ENCODE peak calls at places on chromosomes 5 and 9, in four cellular contexts. C is COLO829, D is lung, G is body of pancreas. L is an unnamed sample.

GRCh38 chr9:5389109-5389732 is 48.5 kb downstream of the PLGRKT start:
- DNase-seq in C (peak; percentile 3), D (no peak), G (no peak), L (peak; percentile 75)

GRCh38 chr5:19175776-19176570 is 812.0 kb downstream of the CDH18 start:
- DNase-seq in C (no peak), D (no peak), G (no peak), L (no peak)

GRCh38 chr5:139481580-139482049 is 943 bp downstream of the STING1 start:
- DNase-seq in C (no peak), D (no peak), G (no peak), L (peak; percentile 26)

GRCh38 chr9:86354882-86355399 is 731 bp upstream of the TUT7 start:
- DNase-seq in C (peak; percentile 42), D (no peak), G (no peak), L (no peak)

GRCh38 chr5:62627121-62627520 is 48.5 kb downstream of the LRRC70 start:
- DNase-seq in C (no peak), D (no peak), G (no peak), L (no peak)

GRCh38 chr5:73544429-73545402 is 20.7 kb downstream of the ANKRA2 start:
- DNase-seq in C (peak; percentile 53), D (peak; percentile 42), G (peak; percentile 84), L (no peak)

GRCh38 chr5:17838506-17838905 is 204.2 kb downstream of the TAF11L14 start:
- DNase-seq in C (no peak), D (no peak), G (no peak), L (no peak)

GRCh38 chr5:154072782-154073171 is 34.0 kb downstream of the MFAP3 start:
- DNase-seq in C (no peak), D (no peak), G (no peak), L (no peak)

GRCh38 chr5:143008809-143009521 is 238.8 kb downstream of the ARHGAP26 start:
- DNase-seq in C (peak; percentile 11), D (no peak), G (peak; percentile 11), L (peak; percentile 96)

GRCh38 chr5:81633916-81634315 is 117.0 kb downstream of the SSBP2 start:
- DNase-seq in C (no peak), D (no peak), G (no peak), L (no peak)

GRCh38 chr9:35618325-35618727 is at the start of gene CD72:
- DNase-seq in C (no peak), D (no peak), G (no peak), L (no peak)

GRCh38 chr5:112822456-112822855 is 38.6 kb upstream of the SRP19 start:
- DNase-seq in C (no peak), D (no peak), G (no peak), L (no peak)

GRCh38 chr5:137858954-137859353 is 8.7 kb upstream of the MYOT start:
- DNase-seq in C (no peak), D (no peak), G (no peak), L (no peak)

GRCh38 chr9:130651752-130652151 is 12.6 kb upstream of the PRDM12 start:
- DNase-seq in C (no peak), D (no peak), G (no peak), L (no peak)

GRCh38 chr9:20353529-20353928 is 268.8 kb downstream of the MLLT3 start:
- DNase-seq in C (no peak), D (no peak), G (peak; percentile 77), L (no peak)

GRCh38 chr5:132830436-132831094 is at the start of gene SHROOM1:
- DNase-seq in C (no peak), D (peak; percentile 73), G (peak; percentile 84), L (peak; percentile 35)

GRCh38 chr9:75995066-75995465 is 104.6 kb downstream of the PCSK5 start:
- DNase-seq in C (peak; percentile 40), D (no peak), G (no peak), L (peak; percentile 51)

GRCh38 chr5:76737846-76738245 is 21.9 kb downstream of the F2R start:
- DNase-seq in C (no peak), D (no peak), G (no peak), L (no peak)

GRCh38 chr5:104372796-104373195 is 810.2 kb upstream of the NUDT12 start:
- DNase-seq in C (no peak), D (no peak), G (no peak), L (no peak)

GRCh38 chr9:20508242-20508641 is 114.1 kb downstream of the MLLT3 start:
- DNase-seq in C (no peak), D (no peak), G (no peak), L (no peak)

GRCh38 chr5:31366941-31367340 is 165.0 kb downstream of the DROSHA start:
- DNase-seq in C (no peak), D (no peak), G (no peak), L (peak; percentile 68)

GRCh38 chr9:120383999-120384924 is 195.7 kb downstream of the CDK5RAP2 start:
- DNase-seq in C (no peak), D (no peak), G (peak; percentile 91), L (no peak)

GRCh38 chr9:114186793-114187289 is 31.5 kb downstream of the COL27A1 start:
- DNase-seq in C (no peak), D (no peak), G (no peak), L (no peak)

GRCh38 chr5:141557681-141558136 is 61.1 kb downstream of the DIAPH1 start:
- DNase-seq in C (peak; percentile 49), D (peak; percentile 73), G (peak; percentile 83), L (peak; percentile 92)

GRCh38 chr5:12460493-12461261 is 556.4 kb upstream of the CTNND2 start:
- DNase-seq in C (no peak), D (no peak), G (no peak), L (no peak)

GRCh38 chr5:36701085-36701691 is 94.8 kb downstream of the SLC1A3 start:
- DNase-seq in C (no peak), D (no peak), G (no peak), L (no peak)

GRCh38 chr9:136974834-136975535 is 2.3 kb upstream of the PTGDS start:
- DNase-seq in C (no peak), D (no peak), G (no peak), L (peak; percentile 75)

GRCh38 chr5:139745800-139746690 is 49.6 kb upstream of the PSD2 start:
- DNase-seq in C (peak; percentile 68), D (peak; percentile 49), G (peak; percentile 71), L (peak; percentile 88)

GRCh38 chr5:42321800-42322199 is 101.4 kb upstream of the GHR start:
- DNase-seq in C (no peak), D (no peak), G (no peak), L (no peak)

GRCh38 chr9:131511880-131512279 is 9.2 kb downstream of the POMT1 start:
- DNase-seq in C (no peak), D (no peak), G (no peak), L (no peak)

GRCh38 chr5:24899180-24899579 is 254.4 kb upstream of the CDH10 start:
- DNase-seq in C (no peak), D (no peak), G (no peak), L (no peak)

GRCh38 chr5:95261369-95262175 is 23.3 kb downstream of the MCTP1 start:
- DNase-seq in C (peak; percentile 20), D (no peak), G (no peak), L (no peak)

GRCh38 chr9:33475357-33475756 is 1.6 kb upstream of the NOL6 start:
- DNase-seq in C (no peak), D (no peak), G (no peak), L (no peak)

GRCh38 chr9:119289740-119290139 is 79.5 kb downstream of the BRINP1 start:
- DNase-seq in C (peak; percentile 24), D (peak; percentile 51), G (peak; percentile 68), L (peak; percentile 47)

GRCh38 chr9:133370680-133371079 is 5.2 kb downstream of the SURF4 start:
- DNase-seq in C (no peak), D (no peak), G (peak; percentile 60), L (no peak)